ENCODE peak calls at places on chromosomes 13 and 19, in ten cellular contexts. D is transverse colon; B is C1 segment of cervical spinal cord; K is activated CD4-positive, CD25-positive, alpha-beta regulatory T cell; V is cardiac muscle cell; W is MV-4-11; E is posterior cingulate gyrus; Q is neural crest cell; I is LoVo; M is bronchial epithelial cell. J is an unnamed sample.

GRCh38 chr19:29248332-29248844 is 35.4 kb upstream of the UQCRFS1 start:
- DNase-seq in D (no peak), B (no peak), K (no peak), V (no peak), W (no peak), E (no peak), Q (no peak), I (no peak), M (no peak), J (no peak)

GRCh38 chr13:44238011-44238421 is 135.6 kb upstream of the SERP2 start:
- DNase-seq in D (no peak), B (no peak), K (no peak), V (peak; percentile 56), W (no peak), E (no peak), Q (no peak), I (no peak), M (peak; percentile 99), J (peak; percentile 48)

GRCh38 chr13:113144255-113144629 is 14.2 kb upstream of the PROZ start:
- DNase-seq in D (no peak), B (no peak), K (no peak), V (no peak), W (no peak), E (no peak), Q (no peak), I (no peak), M (no peak), J (no peak)

GRCh38 chr13:96629331-96629730 is 364.9 kb downstream of the OXGR1 start:
- DNase-seq in D (no peak), B (no peak), K (no peak), V (no peak), W (no peak), E (no peak), Q (no peak), I (no peak), M (peak; percentile 56), J (no peak)

GRCh38 chr19:47658431-47659383 is 49.8 kb downstream of the BICRA start:
- DNase-seq in D (peak; percentile 65), B (peak; percentile 3), K (no peak), V (peak; percentile 78), W (no peak), E (no peak), Q (no peak), I (peak; percentile 68), M (no peak), J (no peak)

GRCh38 chr19:1896508-1896907 is 8.7 kb upstream of the ADAT3 start:
- DNase-seq in D (no peak), B (no peak), K (no peak), V (no peak), W (peak; percentile 63), E (no peak), Q (no peak), I (no peak), M (no peak), J (no peak)

GRCh38 chr13:21060827-21061076 is 634 bp downstream of the LATS2 start:
- DNase-seq in D (no peak), B (no peak), K (no peak), V (no peak), W (no peak), E (no peak), Q (peak; percentile 30), I (no peak), M (no peak), J (no peak)

GRCh38 chr13:20263393-20264044 is 31.4 kb upstream of the GJB6 start:
- DNase-seq in D (no peak), B (no peak), K (no peak), V (no peak), W (no peak), E (no peak), Q (no peak), I (peak; percentile 20), M (no peak), J (no peak)

GRCh38 chr13:57630661-57631606 is 610 bp upstream of the PCDH17 start:
- DNase-seq in D (no peak), B (peak; percentile 81), K (no peak), V (peak; percentile 5), W (no peak), E (peak; percentile 25), Q (peak; percentile 25), I (no peak), M (peak; percentile 78), J (peak; percentile 64)

GRCh38 chr13:76440568-76440967 is 445.6 kb downstream of the KCTD12 start:
- DNase-seq in D (no peak), B (peak; percentile 0), K (no peak), V (no peak), W (peak; percentile 54), E (no peak), Q (no peak), I (no peak), M (no peak), J (no peak)

GRCh38 chr19:16078311-16078758 is 2.0 kb downstream of the TPM4 start:
- DNase-seq in D (peak; percentile 45), B (peak; percentile 52), K (no peak), V (no peak), W (peak; percentile 53), E (no peak), Q (no peak), I (no peak), M (peak; percentile 81), J (no peak)

GRCh38 chr13:75355609-75356008 is 126.4 kb downstream of the TBC1D4 start:
- DNase-seq in D (no peak), B (no peak), K (no peak), V (no peak), W (no peak), E (no peak), Q (no peak), I (no peak), M (no peak), J (no peak)

GRCh38 chr13:110125157-110125556 is 181.8 kb downstream of the COL4A1 start:
- DNase-seq in D (no peak), B (no peak), K (no peak), V (no peak), W (no peak), E (no peak), Q (no peak), I (no peak), M (no peak), J (no peak)

GRCh38 chr13:77523386-77523785 is 12.1 kb upstream of the SCEL start:
- DNase-seq in D (no peak), B (no peak), K (no peak), V (no peak), W (no peak), E (no peak), Q (no peak), I (no peak), M (no peak), J (no peak)

GRCh38 chr13:50224534-50224933 is 209.3 kb downstream of the KCNRG start:
- DNase-seq in D (no peak), B (no peak), K (no peak), V (peak; percentile 57), W (peak; percentile 24), E (no peak), Q (no peak), I (no peak), M (peak; percentile 96), J (peak; percentile 45)

GRCh38 chr13:113513761-113514160 is 23.2 kb upstream of the DCUN1D2 start:
- DNase-seq in D (no peak), B (no peak), K (no peak), V (no peak), W (no peak), E (no peak), Q (no peak), I (no peak), M (no peak), J (no peak)

GRCh38 chr19:58513694-58514563 is 2.1 kb upstream of the SLC27A5 start:
- DNase-seq in D (peak; percentile 94), B (peak; percentile 35), K (peak; percentile 93), V (peak; percentile 94), W (peak; percentile 97), E (peak; percentile 89), Q (peak; percentile 92), I (peak; percentile 90), M (peak; percentile 77), J (peak; percentile 76)

GRCh38 chr13:48412100-48412556 is 785 bp downstream of the LPAR6 start:
- DNase-seq in D (no peak), B (no peak), K (no peak), V (peak; percentile 44), W (no peak), E (no peak), Q (no peak), I (peak; percentile 12), M (peak; percentile 51), J (no peak)

GRCh38 chr13:36680918-36681317 is 7.1 kb downstream of the SERTM1 start:
- DNase-seq in D (no peak), B (no peak), K (no peak), V (no peak), W (no peak), E (no peak), Q (no peak), I (no peak), M (no peak), J (no peak)

GRCh38 chr13:75749407-75749806 is 113.3 kb downstream of the LMO7 start:
- DNase-seq in D (no peak), B (no peak), K (no peak), V (peak; percentile 34), W (peak; percentile 76), E (no peak), Q (no peak), I (no peak), M (peak; percentile 40), J (peak; percentile 18)

GRCh38 chr13:27578121-27579030 is 42.0 kb downstream of the LNX2 start:
- DNase-seq in D (no peak), B (no peak), K (no peak), V (no peak), W (no peak), E (no peak), Q (no peak), I (no peak), M (peak; percentile 94), J (peak; percentile 50)

GRCh38 chr13:50197705-50198104 is 182.5 kb downstream of the KCNRG start:
- DNase-seq in D (no peak), B (no peak), K (no peak), V (peak; percentile 16), W (no peak), E (no peak), Q (no peak), I (no peak), M (no peak), J (no peak)

GRCh38 chr19:14555918-14556661 is 15.8 kb downstream of the NDUFB7 start:
- DNase-seq in D (no peak), B (no peak), K (no peak), V (peak; percentile 12), W (no peak), E (no peak), Q (no peak), I (no peak), M (peak; percentile 60), J (no peak)

GRCh38 chr19:55454787-55455243 is 6.6 kb downstream of the ISOC2 start:
- DNase-seq in D (no peak), B (peak; percentile 26), K (no peak), V (peak; percentile 46), W (peak; percentile 37), E (peak; percentile 65), Q (peak; percentile 54), I (no peak), M (no peak), J (peak; percentile 42)

GRCh38 chr19:7159105-7159933 is 89.8 kb downstream of the ZNF557 start:
- DNase-seq in D (peak; percentile 40), B (no peak), K (no peak), V (peak; percentile 89), W (peak; percentile 93), E (peak; percentile 39), Q (no peak), I (no peak), M (no peak), J (no peak)

GRCh38 chr13:39250440-39250839 is 212.2 kb downstream of the NHLRC3 start:
- DNase-seq in D (no peak), B (no peak), K (no peak), V (no peak), W (no peak), E (no peak), Q (no peak), I (no peak), M (no peak), J (no peak)

GRCh38 chr13:44368062-44368591 is 5.5 kb upstream of the SERP2 start:
- DNase-seq in D (no peak), B (no peak), K (no peak), V (peak; percentile 37), W (peak; percentile 39), E (no peak), Q (no peak), I (peak; percentile 43), M (no peak), J (no peak)

GRCh38 chr19:28705008-28705407 is 507.9 kb downstream of the UQCRFS1 start:
- DNase-seq in D (no peak), B (no peak), K (no peak), V (peak; percentile 88), W (peak; percentile 55), E (no peak), Q (no peak), I (peak; percentile 41), M (peak; percentile 63), J (peak; percentile 46)